ENCODE peak calls at places on chromosome 16, in five cellular contexts. W, E, C, I and M are unnamed samples.

GRCh38 chr16:50303041-50303604 is 36.8 kb downstream of the ADCY7 start:
- DNase-seq in W (peak; percentile 41), E (no peak), C (no peak), I (peak; percentile 55), M (no peak)

GRCh38 chr16:31268891-31269290 is 9.1 kb downstream of the ITGAM start:
- DNase-seq in W (no peak), E (no peak), C (no peak), I (no peak), M (no peak)

GRCh38 chr16:2238396-2239230 is 2.4 kb downstream of the DNASE1L2 start:
- DNase-seq in W (peak; percentile 70), E (no peak), C (no peak), I (no peak), M (no peak)

GRCh38 chr16:70563571-70563970 is 40.0 kb downstream of the SF3B3 start:
- DNase-seq in W (no peak), E (no peak), C (no peak), I (no peak), M (no peak)

GRCh38 chr16:65895486-65895885 is 471.0 kb upstream of the CDH5 start:
- DNase-seq in W (no peak), E (no peak), C (no peak), I (no peak), M (no peak)

GRCh38 chr16:82955836-82956348 is 329.1 kb downstream of the CDH13 start:
- DNase-seq in W (no peak), E (no peak), C (no peak), I (no peak), M (no peak)

GRCh38 chr16:71428883-71429282 is 13.0 kb downstream of the TLE7 start:
- DNase-seq in W (no peak), E (no peak), C (no peak), I (no peak), M (no peak)

GRCh38 chr16:82192665-82193064 is 22.6 kb upstream of the MPHOSPH6 start:
- DNase-seq in W (no peak), E (no peak), C (peak; percentile 6), I (no peak), M (peak; percentile 60)

GRCh38 chr16:8720080-8720966 is 45.9 kb downstream of the ABAT start:
- DNase-seq in W (peak; percentile 70), E (no peak), C (peak; percentile 8), I (no peak), M (no peak)

GRCh38 chr16:17395849-17396480 is 74.8 kb downstream of the XYLT1 start:
- DNase-seq in W (no peak), E (no peak), C (no peak), I (peak; percentile 76), M (no peak)

GRCh38 chr16:6106061-6106460 is 1008.5 kb upstream of the EEF2KMT start:
- DNase-seq in W (no peak), E (no peak), C (no peak), I (no peak), M (no peak)

GRCh38 chr16:57808589-57808988 is 6.3 kb upstream of the KIFC3 start:
- DNase-seq in W (no peak), E (no peak), C (no peak), I (no peak), M (no peak)

GRCh38 chr16:75971334-75971733 is 245.0 kb upstream of the CPHXL start:
- DNase-seq in W (no peak), E (no peak), C (no peak), I (no peak), M (no peak)

GRCh38 chr16:61274211-61274610 is 762.0 kb downstream of the CDH8 start:
- DNase-seq in W (no peak), E (no peak), C (no peak), I (no peak), M (no peak)

GRCh38 chr16:87312008-87312407 is 5.2 kb downstream of the C16orf95 start:
- DNase-seq in W (no peak), E (no peak), C (no peak), I (no peak), M (no peak)

GRCh38 chr16:29877266-29877961 is 14.4 kb upstream of the CDIPT start:
- DNase-seq in W (peak; percentile 100), E (peak; percentile 65), C (peak; percentile 76), I (no peak), M (peak; percentile 46)

GRCh38 chr16:54080524-54081008 is 206.0 kb downstream of the IRX3 start:
- DNase-seq in W (no peak), E (no peak), C (no peak), I (no peak), M (no peak)

GRCh38 chr16:15601212-15601879 is 41.6 kb downstream of the MARF1 start:
- DNase-seq in W (peak; percentile 85), E (no peak), C (no peak), I (no peak), M (no peak)

GRCh38 chr16:67084345-67085028 is 25.3 kb upstream of the PHAF1 start:
- DNase-seq in W (no peak), E (peak; percentile 47), C (peak; percentile 61), I (no peak), M (no peak)

GRCh38 chr16:81796035-81796434 is 16.9 kb downstream of the PLCG2 start:
- DNase-seq in W (no peak), E (peak; percentile 24), C (peak; percentile 69), I (no peak), M (no peak)

GRCh38 chr16:35431829-35432663 is 1972.6 kb downstream of the TP53TG3F start:
- DNase-seq in W (peak; percentile 68), E (peak; percentile 36), C (peak; percentile 10), I (no peak), M (peak; percentile 21)

DNA sequence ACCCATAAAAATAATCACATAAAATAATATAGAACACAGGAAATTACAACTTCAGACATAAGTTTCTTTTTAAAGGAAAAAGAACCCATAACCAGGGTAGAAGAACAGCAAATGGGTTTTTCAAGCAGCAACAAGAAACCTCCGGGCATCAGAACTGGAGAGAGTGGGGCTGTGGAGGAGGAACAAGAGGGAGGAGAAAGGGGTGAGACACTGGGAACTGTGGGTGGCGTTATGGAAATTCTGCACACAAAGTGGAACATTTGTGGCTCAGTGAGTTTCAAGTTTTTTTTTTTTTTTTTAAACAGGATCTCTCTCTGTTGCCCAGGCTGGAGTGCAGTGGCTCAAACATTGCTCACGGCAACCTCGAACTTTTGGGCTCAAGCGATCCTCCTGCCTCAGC is 22.6 kb downstream of the EMP2 start:
- DNase-seq in W (no peak), E (no peak), C (no peak), I (no peak), M (no peak)
- H3K4me3 ChIP-seq in W (no peak overlapping the region), E (no peak overlapping the region), C (no peak overlapping the region), I (peak overlapping the region; percentile 32), M (no peak overlapping the region)

DNA sequence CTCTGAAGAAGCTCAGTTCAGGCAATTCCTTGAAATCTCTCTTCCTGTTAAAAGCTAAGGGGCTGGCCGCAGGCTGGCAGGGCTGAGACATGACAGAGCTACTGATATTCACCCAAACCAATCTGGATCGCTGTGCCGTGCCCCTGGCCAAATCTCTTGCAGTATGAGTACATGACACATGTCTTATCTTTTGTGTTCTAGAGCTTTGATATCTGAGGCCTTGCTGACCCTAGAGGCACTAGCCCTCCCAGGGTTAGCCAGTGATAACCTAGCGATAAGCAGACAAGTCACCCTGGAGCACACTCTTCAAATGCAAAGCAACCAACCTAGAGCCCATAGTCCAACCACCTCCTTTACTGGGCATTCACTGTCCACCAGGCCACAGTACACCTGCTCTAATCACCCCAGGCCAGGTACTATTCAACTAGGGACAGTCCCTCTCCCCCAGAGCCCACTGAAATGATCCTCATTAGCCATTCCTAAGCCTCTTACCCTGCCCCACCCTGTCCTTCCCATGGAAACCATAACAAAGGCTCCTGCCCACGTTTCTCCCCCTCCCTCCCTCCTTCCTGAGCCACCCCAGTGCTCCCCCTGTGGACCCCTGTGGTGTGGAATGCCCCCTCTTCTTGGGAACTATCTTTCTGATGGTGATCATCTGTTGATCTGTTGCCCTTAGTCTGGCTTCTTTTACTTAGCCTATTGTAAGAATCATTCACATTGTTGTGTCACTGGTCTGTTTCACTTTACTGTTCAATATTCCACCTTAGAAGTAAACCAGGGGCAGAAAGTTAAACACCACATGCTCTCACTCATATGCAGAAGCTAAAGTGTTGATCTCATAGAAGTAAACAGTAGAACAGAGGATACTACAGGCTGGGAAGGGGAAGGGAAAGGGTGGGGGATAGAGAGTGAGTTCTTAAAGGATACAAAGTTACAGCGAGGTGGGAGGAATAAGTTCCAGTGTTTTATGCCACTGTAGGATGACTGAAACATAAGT is 52.5 kb downstream of the TEKT5 start:
- DNase-seq in W (peak; percentile 85), E (no peak), C (no peak), I (no peak), M (no peak)
- H3K4me3 ChIP-seq in W (no peak overlapping the region), E (no peak overlapping the region), C (no peak overlapping the region), I (no peak overlapping the region), M (no peak overlapping the region)

GRCh38 chr16:324201-324450 is 28.4 kb downstream of the AXIN1 start:
- DNase-seq in W (no peak), E (no peak), C (no peak), I (no peak), M (no peak)
- H3K4me3 ChIP-seq in W (no peak overlapping the region), E (no peak overlapping the region), C (no peak overlapping the region), I (no peak overlapping the region), M (no peak overlapping the region)

GRCh38 chr16:56357291-56357764 is 68.0 kb downstream of the AMFR start:
- DNase-seq in W (peak; percentile 66), E (no peak), C (no peak), I (peak; percentile 64), M (no peak)
- H3K4me3 ChIP-seq in W (no peak overlapping the region), E (peak overlapping the region; percentile 65), C (peak overlapping the region; percentile 61), I (peak overlapping the region; percentile 55), M (no peak overlapping the region)

GRCh38 chr16:89505204-89506112 is 2.7 kb upstream of the SPG7 start:
- DNase-seq in W (no peak), E (no peak), C (peak; percentile 94), I (peak; percentile 89), M (peak; percentile 98)
- H3K4me3 ChIP-seq in W (no peak overlapping the region), E (no peak overlapping the region), C (peak overlapping the region; percentile 46), I (no peak overlapping the region), M (peak overlapping the region; percentile 61)